ENCODE peak calls at places on chromosomes 3 and 15, in eight cellular contexts. N is kidney, M is pancreas, D is astrocyte of the spinal cord, U is transverse colon, X is hepatocyte, T is fibroblast of villous mesenchyme, V is GM12864. J is an unnamed sample.

GRCh38 chr3:168336276-168336675 is 240.6 kb upstream of the GOLIM4 start:
- DNase-seq in N (no peak), M (no peak), D (no peak), U (no peak), X (no peak), T (peak), V (no peak), J (peak)

GRCh38 chr3:50226888-50227389 is 9.1 kb upstream of the GNAI2 start:
- DNase-seq in N (peak), M (no peak), D (peak), U (peak), X (no peak), T (peak), V (no peak), J (peak)

GRCh38 chr15:84911879-84912660 is 27.6 kb downstream of the SLC28A1 start:
- DNase-seq in N (peak), M (peak), D (peak), U (peak), X (peak), T (peak), V (no peak), J (peak)

GRCh38 chr15:96053039-96054021 is 277.2 kb upstream of the NR2F2 start:
- DNase-seq in N (peak), M (peak), D (peak), U (peak), X (peak), T (peak), V (no peak), J (peak)

GRCh38 chr3:150545419-150546225 is 674 bp downstream of the SERP1 start:
- DNase-seq in N (peak), M (peak), D (no peak), U (peak), X (peak), T (peak), V (no peak), J (peak)

GRCh38 chr15:29669823-29670222 is 152.4 kb downstream of the TJP1 start:
- DNase-seq in N (no peak), M (no peak), D (no peak), U (no peak), X (no peak), T (no peak), V (no peak), J (peak)

GRCh38 chr3:148309390-148310035 is 388.2 kb upstream of the AGTR1 start:
- DNase-seq in N (no peak), M (no peak), D (peak), U (peak), X (peak), T (peak), V (peak), J (peak)

GRCh38 chr3:184306573-184306972 is 7.5 kb downstream of the PSMD2 start:
- DNase-seq in N (no peak), M (no peak), D (no peak), U (no peak), X (no peak), T (no peak), V (no peak), J (no peak)

GRCh38 chr3:193987186-193987585 is 148.8 kb upstream of the HES1 start:
- DNase-seq in N (no peak), M (no peak), D (peak), U (no peak), X (no peak), T (no peak), V (no peak), J (no peak)

GRCh38 chr15:42858540-42858939 is 62.0 kb downstream of the TTBK2 start:
- DNase-seq in N (no peak), M (no peak), D (no peak), U (no peak), X (no peak), T (no peak), V (no peak), J (no peak)

GRCh38 chr15:70717237-70717793 is 46.0 kb downstream of the UACA start:
- DNase-seq in N (no peak), M (no peak), D (no peak), U (no peak), X (no peak), T (peak), V (no peak), J (no peak)

GRCh38 chr3:8571256-8571655 is 69.6 kb downstream of the LMCD1 start:
- DNase-seq in N (no peak), M (no peak), D (no peak), U (no peak), X (no peak), T (no peak), V (no peak), J (no peak)

GRCh38 chr3:151434151-151434890 is 26.5 kb downstream of the IGSF10 start:
- DNase-seq in N (no peak), M (no peak), D (peak), U (no peak), X (peak), T (peak), V (no peak), J (peak)

GRCh38 chr3:126620743-126621142 is 34.2 kb downstream of the TXNRD3 start:
- DNase-seq in N (no peak), M (no peak), D (no peak), U (no peak), X (no peak), T (no peak), V (no peak), J (peak)

GRCh38 chr15:81869161-81869928 is 176.5 kb downstream of the MEX3B start:
- DNase-seq in N (no peak), M (no peak), D (no peak), U (no peak), X (no peak), T (no peak), V (no peak), J (no peak)

GRCh38 chr3:35944915-35945710 is 305.8 kb downstream of the ARPP21 start:
- DNase-seq in N (no peak), M (no peak), D (peak), U (no peak), X (peak), T (no peak), V (no peak), J (peak)

GRCh38 chr3:25831578-25831977 is 41.7 kb downstream of the OXSM start:
- DNase-seq in N (no peak), M (no peak), D (peak), U (no peak), X (peak), T (peak), V (no peak), J (peak)
- TF ChIP-seq CTCF in N (no peak), M (no peak), D (peak), U (no peak), X (peak), T (peak), V (no peak), J (peak)

GRCh38 chr15:51193526-51193925 is 98.8 kb upstream of the TNFAIP8L3 start:
- DNase-seq in N (no peak), M (no peak), D (peak), U (no peak), X (no peak), T (no peak), V (no peak), J (peak)
- H3K4me3 ChIP-seq in N (no peak), M (no peak), D (no peak), U (no peak), X (no peak), T (no peak), V (no peak), J (peak)

DNA sequence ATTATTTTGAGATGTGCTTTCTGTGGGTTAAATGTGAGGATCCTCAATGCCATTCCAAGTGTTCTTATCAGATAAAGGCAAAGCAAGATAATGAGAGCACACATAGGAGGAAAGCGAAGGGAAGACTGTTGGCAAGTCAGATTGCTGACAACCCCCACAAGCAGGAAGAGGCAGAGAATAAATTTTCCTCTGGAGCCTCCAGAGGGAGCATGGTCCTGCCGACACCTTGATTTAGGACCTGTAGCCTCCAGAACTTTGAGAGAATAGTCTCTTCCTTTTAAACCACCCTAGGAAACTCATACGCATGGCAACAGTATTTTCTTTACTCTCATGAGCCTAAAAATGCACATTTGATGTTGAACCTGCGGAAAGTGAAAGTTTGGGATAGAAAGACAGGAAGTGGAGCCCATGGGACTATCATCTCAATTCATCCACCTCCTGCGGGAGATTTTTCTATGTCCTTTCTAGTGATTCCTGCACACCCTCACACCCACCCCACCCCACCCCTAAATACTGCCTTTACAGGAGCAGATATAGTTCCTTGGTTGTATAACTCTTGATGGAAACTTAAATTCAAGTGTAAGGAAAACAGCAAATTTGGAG is 116.7 kb upstream of the LPP start:
- DNase-seq in N (no peak), M (no peak), D (peak), U (peak), X (peak), T (peak), V (no peak), J (peak)
- TF ChIP-seq CTCF in N (peak), M (no peak), D (peak), U (peak), X (peak), T (peak), V (no peak), J (peak)

DNA sequence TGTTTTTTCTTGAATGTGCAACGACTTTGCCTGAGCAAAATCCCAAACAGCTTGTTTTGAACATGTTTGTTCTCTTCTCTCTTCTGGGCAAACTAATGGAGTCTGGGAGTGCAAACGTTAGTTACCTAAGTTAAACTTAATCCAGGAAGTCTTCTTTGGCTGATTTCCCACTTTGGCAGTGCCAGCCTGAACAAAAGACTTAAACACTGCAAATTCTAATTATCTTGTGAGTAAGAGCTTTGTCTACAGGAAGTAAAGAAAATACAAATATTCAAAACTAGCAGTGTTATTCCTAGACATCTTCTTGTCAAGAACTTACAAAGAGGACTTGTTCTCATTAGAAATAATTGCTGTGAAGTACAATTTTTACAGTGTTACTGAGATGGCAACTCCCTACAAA is 16.7 kb upstream of the DENND6A start:
- DNase-seq in N (no peak), M (no peak), D (peak), U (no peak), X (no peak), T (no peak), V (no peak), J (no peak)
- H3K4me3 ChIP-seq in N (no peak), M (no peak), D (no peak), U (no peak), X (no peak), T (no peak), V (no peak), J (no peak)

J was measured in choroid plexus epithelial cell.